ENCODE peak calls at places on chromosome 16, in seven cellular contexts. K is fibroblast of the conjunctiva, R is Right ventricle myocardium superior, E is Daoy, Q is NCI-H1436 treated with DMSO at 0.1 percent for 48 hours, W is amygdala, N is pulmonary artery endothelial cell. T is an unnamed sample.

GRCh38 chr16:27431773-27432599 is 30.0 kb downstream of the IL21R start:
- DNase-seq in E (peak), K (no peak), W (no peak), R (no peak), Q (no peak), N (no peak), T (no peak)

GRCh38 chr16:84618428-84619102 is 687 bp upstream of the COTL1 start:
- DNase-seq in K (peak), N (peak), Q (no peak), E (peak), R (no peak), W (no peak), T (no peak)

GRCh38 chr16:1899641-1900451 is 18.4 kb downstream of the HS3ST6 start:
- DNase-seq in R (no peak), W (no peak), N (no peak), K (no peak), E (no peak), Q (no peak), T (no peak)

GRCh38 chr16:88805340-88805715 is 1.7 kb downstream of the CDT1 start:
- DNase-seq in Q (no peak), W (no peak), N (no peak), K (no peak), E (no peak), R (no peak), T (no peak)

GRCh38 chr16:87628940-87629339 is 26.6 kb downstream of the JPH3 start:
- DNase-seq in Q (no peak), N (no peak), W (no peak), R (no peak), K (no peak), E (peak), T (no peak)

GRCh38 chr16:57345021-57345420 is 13.6 kb upstream of the CCL22 start:
- DNase-seq in R (no peak), E (no peak), N (no peak), Q (no peak), W (no peak), K (no peak), T (no peak)

GRCh38 chr16:188674-189073 is 8.4 kb downstream of the HBQ1 start:
- DNase-seq in R (no peak), N (no peak), K (no peak), W (no peak), E (no peak), Q (no peak), T (no peak)

GRCh38 chr16:2819939-2820835 is 3.1 kb downstream of the PRSS21 start:
- DNase-seq in R (peak), E (no peak), W (no peak), Q (no peak), K (no peak), N (no peak), T (no peak)

GRCh38 chr16:78570409-78571141 is 471.1 kb downstream of the WWOX start:
- DNase-seq in Q (no peak), E (no peak), K (no peak), N (no peak), R (no peak), W (no peak), T (no peak)

GRCh38 chr16:67164599-67165061 is at the start of gene HSF4:
- DNase-seq in W (no peak), E (no peak), R (peak), Q (no peak), N (no peak), K (no peak), T (no peak)

GRCh38 chr16:69107311-69107962 is 2.0 kb downstream of the HAS3 start:
- DNase-seq in W (no peak), K (no peak), N (no peak), E (peak), Q (no peak), R (peak), T (no peak)

GRCh38 chr16:49643429-49644142 is 212.3 kb downstream of the ZNF423 start:
- DNase-seq in W (no peak), E (peak), N (peak), R (no peak), K (no peak), Q (no peak), T (no peak)

GRCh38 chr16:46884513-46885293 is 541 bp downstream of the GPT2 start:
- DNase-seq in R (no peak), N (no peak), E (peak), Q (no peak), W (peak), K (no peak), T (peak)

GRCh38 chr16:85395207-85395912 is 217.8 kb upstream of the GSE1 start:
- DNase-seq in Q (peak), K (peak), N (peak), E (peak), R (peak), W (no peak), T (peak)

GRCh38 chr16:57788252-57788841 is 13.9 kb downstream of the KIFC3 start:
- DNase-seq in R (no peak), Q (no peak), N (no peak), E (no peak), W (no peak), K (no peak), T (no peak)

GRCh38 chr16:3112058-3112880 is at the start of gene ZNF205:
- DNase-seq in Q (no peak), W (peak), N (no peak), E (peak), R (peak), K (no peak), T (peak)

GRCh38 chr16:14120335-14120734 is 49.2 kb downstream of the MRTFB start:
- DNase-seq in W (no peak), R (no peak), N (no peak), K (no peak), Q (no peak), E (no peak), T (no peak)

GRCh38 chr16:52538511-52538910 is 8.4 kb downstream of the TOX3 start:
- DNase-seq in K (no peak), E (no peak), W (no peak), R (no peak), Q (no peak), N (no peak), T (no peak)

GRCh38 chr16:86975445-86975844 is 341.7 kb downstream of the C16orf95 start:
- DNase-seq in W (no peak), E (peak), N (peak), Q (no peak), K (peak), R (no peak), T (no peak)

GRCh38 chr16:5158494-5158893 is 60.9 kb upstream of the EEF2KMT start:
- DNase-seq in Q (no peak), W (no peak), E (no peak), K (no peak), R (no peak), N (no peak), T (no peak)

GRCh38 chr16:67260426-67261063 is 11.8 kb downstream of the SLC9A5 start:
- DNase-seq in K (no peak), R (no peak), N (no peak), W (no peak), Q (no peak), E (peak), T (no peak)

GRCh38 chr16:2952679-2953078 is 11.4 kb upstream of the KREMEN2 start:
- DNase-seq in N (no peak), E (no peak), W (no peak), Q (no peak), R (no peak), K (no peak), T (no peak)

GRCh38 chr16:53129281-53130192 is 74.7 kb downstream of the CHD9 start:
- DNase-seq in K (no peak), Q (no peak), N (no peak), R (no peak), W (no peak), E (peak), T (no peak)

GRCh38 chr16:84085774-84086173 is 31.0 kb downstream of the MBTPS1 start:
- DNase-seq in W (no peak), R (no peak), E (no peak), N (no peak), Q (no peak), K (no peak), T (no peak)

GRCh38 chr16:85449885-85450245 is 163.3 kb upstream of the GSE1 start:
- DNase-seq in K (no peak), R (no peak), Q (no peak), W (no peak), N (no peak), E (no peak), T (no peak)

GRCh38 chr16:73285336-73285735 is 237.4 kb upstream of the ZFHX3 start:
- DNase-seq in K (no peak), Q (peak), W (no peak), R (no peak), E (no peak), N (no peak), T (no peak)

GRCh38 chr16:68645494-68646388 is 631 bp downstream of the CDH3 start:
- DNase-seq in K (no peak), N (no peak), Q (no peak), W (no peak), E (no peak), R (no peak), T (no peak)

GRCh38 chr16:56372013-56372634 is 53.2 kb downstream of the AMFR start:
- DNase-seq in E (no peak), K (no peak), R (no peak), W (no peak), N (no peak), Q (no peak), T (no peak)

GRCh38 chr16:88306860-88307545 is 75.8 kb upstream of the ZNF469 start:
- DNase-seq in Q (no peak), R (peak), E (peak), N (no peak), W (no peak), K (peak), T (no peak)

GRCh38 chr16:68235882-68236803 is at the start of gene ESRP2:
- DNase-seq in E (no peak), N (no peak), Q (no peak), R (peak), K (no peak), W (no peak), T (peak)

GRCh38 chr16:48565752-48566151 is 44.2 kb downstream of the N4BP1 start:
- DNase-seq in K (no peak), W (no peak), R (no peak), Q (no peak), N (no peak), E (no peak), T (no peak)

GRCh38 chr16:3173892-3174617 is 13.9 kb upstream of the OR1F1 start:
- DNase-seq in R (no peak), Q (no peak), W (no peak), E (peak), K (no peak), N (no peak), T (no peak)

GRCh38 chr16:83409347-83409746 is 398.4 kb upstream of the HSBP1 start:
- DNase-seq in W (no peak), R (no peak), N (no peak), Q (no peak), E (no peak), K (no peak), T (no peak)

GRCh38 chr16:88045820-88046303 is 94.6 kb downstream of the BANP start:
- DNase-seq in K (no peak), W (no peak), N (no peak), Q (no peak), E (no peak), R (no peak), T (no peak)

GRCh38 chr16:75322706-75323105 is 71.3 kb upstream of the BCAR1 start:
- DNase-seq in W (no peak), E (peak), N (no peak), R (no peak), K (no peak), Q (no peak), T (no peak)

T was measured in anterior cingulate cortex.